ENCODE peak calls at places on chromosomes 13 and 19, in ten cellular contexts. D, P, E, S, F, I, K, U, C and B are unnamed samples. For H3K4me1, the result is how much of the 10 kb centered on the place peaks cover.

GRCh38 chr19:18928018-18928805 is 8.7 kb downstream of the DDX49 start:
- DNase-seq in D (no peak), P (no peak), E (no peak), S (no peak), F (no peak), I (no peak), K (no peak), U (no peak), C (no peak), B (no peak)

GRCh38 chr19:50268046-50268445 is 61.1 kb downstream of the KCNC3 start:
- DNase-seq in D (no peak), P (no peak), E (no peak), S (no peak), F (no peak), I (no peak), K (no peak), U (no peak), C (no peak), B (no peak)

GRCh38 chr19:16836115-16836905 is 7.1 kb downstream of the SIN3B start:
- DNase-seq in D (peak), P (no peak), E (no peak), S (no peak), F (no peak), I (peak), K (peak), U (no peak), C (no peak), B (no peak)

GRCh38 chr19:8363803-8364771 is at the start of gene ANGPTL4:
- DNase-seq in D (peak), P (peak), E (peak), S (peak), F (peak), I (peak), K (peak), U (peak), C (peak), B (peak)

GRCh38 chr19:2184422-2185012 is 20.8 kb downstream of the DOT1L start:
- DNase-seq in D (no peak), P (no peak), E (no peak), S (no peak), F (no peak), I (no peak), K (no peak), U (no peak), C (no peak), B (no peak)

GRCh38 chr13:26914624-26915023 is 154.0 kb upstream of the GPR12 start:
- DNase-seq in D (peak), P (no peak), E (no peak), S (no peak), F (no peak), I (no peak), K (no peak), U (no peak), C (no peak), B (no peak)

GRCh38 chr13:35014606-35015005 is 72.5 kb downstream of the NBEA start:
- DNase-seq in D (no peak), P (no peak), E (no peak), S (no peak), F (no peak), I (no peak), K (no peak), U (no peak), C (no peak), B (no peak)

GRCh38 chr13:51585234-51585672 is 991 bp downstream of the WDFY2 start:
- DNase-seq in D (peak), P (no peak), E (no peak), S (no peak), F (no peak), I (peak), K (no peak), U (no peak), C (peak), B (no peak)

GRCh38 chr13:109879338-109879737 is 93.0 kb upstream of the IRS2 start:
- DNase-seq in D (no peak), P (no peak), E (no peak), S (no peak), F (no peak), I (no peak), K (no peak), U (no peak), C (no peak), B (no peak)

GRCh38 chr13:28047784-28048388 is 52.5 kb downstream of the FLT3 start:
- DNase-seq in D (peak), P (no peak), E (no peak), S (peak), F (peak), I (peak), K (no peak), U (no peak), C (no peak), B (no peak)

GRCh38 chr13:33206425-33206824 is 79.1 kb downstream of the STARD13 start:
- DNase-seq in D (peak), P (no peak), E (no peak), S (no peak), F (peak), I (peak), K (no peak), U (no peak), C (peak), B (no peak)

GRCh38 chr19:14091086-14091884 is 734 bp upstream of the SAMD1 start:
- DNase-seq in D (peak), P (peak), E (peak), S (peak), F (peak), I (peak), K (peak), U (peak), C (peak), B (peak)

GRCh38 chr19:19956431-19957075 is 55.8 kb downstream of the ZNF93 start:
- DNase-seq in D (no peak), P (no peak), E (no peak), S (no peak), F (no peak), I (no peak), K (peak), U (no peak), C (peak), B (no peak)

GRCh38 chr19:16873603-16874002 is 15.2 kb upstream of the F2RL3 start:
- DNase-seq in D (no peak), P (no peak), E (no peak), S (no peak), F (no peak), I (no peak), K (no peak), U (no peak), C (no peak), B (no peak)

GRCh38 chr19:34504809-34505291 is 23.3 kb downstream of the WTIP start:
- DNase-seq in D (no peak), P (no peak), E (no peak), S (no peak), F (no peak), I (no peak), K (no peak), U (no peak), C (no peak), B (no peak)

GRCh38 chr13:109858319-109858718 is 71.9 kb upstream of the IRS2 start:
- DNase-seq in D (no peak), P (no peak), E (no peak), S (no peak), F (peak), I (no peak), K (no peak), U (no peak), C (no peak), B (no peak)

GRCh38 chr19:15404780-15405211 is 14.0 kb downstream of the AKAP8L start:
- DNase-seq in D (no peak), P (no peak), E (no peak), S (no peak), F (no peak), I (no peak), K (no peak), U (no peak), C (no peak), B (no peak)
- H3K4me1 ChIP-seq in D (under half), P (under half), E (under half), S (under half), F (under half), I (under half), K (under half), U (under half), C (under half), B (under half)

GRCh38 chr19:35717665-35718344 is at the start of gene KMT2B:
- DNase-seq in D (no peak), P (no peak), E (peak), S (peak), F (peak), I (no peak), K (peak), U (peak), C (peak), B (no peak)

GRCh38 chr19:35716985-35717664 is 678 bp upstream of the KMT2B start:
- DNase-seq in D (peak), P (peak), E (peak), S (peak), F (peak), I (peak), K (peak), U (peak), C (peak), B (peak)

GRCh38 chr19:35715355-35715809 is 2.4 kb upstream of the KMT2B start:
- DNase-seq in D (no peak), P (no peak), E (no peak), S (no peak), F (no peak), I (no peak), K (no peak), U (no peak), C (no peak), B (no peak)

GRCh38 chr19:35715981-35716734 is 1.6 kb upstream of the KMT2B start:
- DNase-seq in D (peak), P (no peak), E (no peak), S (peak), F (peak), I (peak), K (peak), U (peak), C (peak), B (peak)

GRCh38 chr19:35716735-35716984 is 1.1 kb upstream of the KMT2B start:
- DNase-seq in D (no peak), P (no peak), E (no peak), S (no peak), F (no peak), I (no peak), K (no peak), U (no peak), C (no peak), B (no peak)
- H3K4me1 ChIP-seq in D (under half), P (half or more), E (half or more), S (under half), F (under half), I (under half), K (under half), U (under half), C (under half), B (under half)

GRCh38 chr13:112575295-112575622 is 12.7 kb downstream of the TUBGCP3 start:
- DNase-seq in D (no peak), P (no peak), E (no peak), S (no peak), F (no peak), I (no peak), K (no peak), U (no peak), C (no peak), B (no peak)
- H3K4me1 ChIP-seq in D (under half), P (under half), E (under half), S (under half), F (under half), I (under half), K (under half), U (under half), C (under half), B (under half)

DNA sequence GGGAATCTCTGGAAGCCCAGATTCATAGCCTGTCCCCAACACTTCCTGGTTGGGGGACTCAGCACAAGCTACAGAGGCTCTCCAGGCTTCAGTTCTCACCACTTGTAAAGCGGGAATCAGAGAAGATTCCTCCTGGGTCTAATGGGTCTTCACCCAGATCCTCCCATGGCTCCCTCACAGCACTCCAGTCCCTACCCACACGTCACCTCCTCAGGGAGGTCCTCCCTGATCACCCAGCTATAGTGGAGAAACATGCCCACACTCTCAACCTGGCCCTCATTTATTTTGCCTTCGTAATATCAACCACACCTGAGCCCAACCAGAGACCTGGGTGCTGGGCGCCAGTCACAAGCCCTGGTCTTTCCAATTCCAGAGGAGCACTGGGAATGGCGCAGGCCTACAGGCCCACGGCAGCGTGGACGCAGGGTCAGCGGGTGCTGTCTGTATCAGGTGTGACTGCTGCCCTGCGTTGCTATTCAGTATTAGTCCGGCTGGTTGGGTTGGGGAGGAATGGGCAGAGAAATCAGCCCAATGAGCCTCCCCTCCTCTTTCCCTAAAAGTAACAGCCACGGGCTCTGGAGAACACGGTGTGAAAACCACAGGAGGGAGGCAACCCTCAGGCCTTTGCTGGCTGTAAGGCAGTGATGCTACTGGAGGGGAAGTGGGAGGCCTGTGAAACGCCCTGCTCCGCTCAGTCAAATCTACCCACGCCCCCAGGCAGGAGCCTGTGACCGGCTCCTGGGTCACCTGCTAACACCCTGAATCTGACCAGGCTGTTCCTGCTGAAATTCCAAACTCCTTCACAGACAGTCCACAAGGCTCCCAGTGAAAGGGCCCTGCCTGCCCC is 5.2 kb downstream of the AKT2 start:
- DNase-seq in D (no peak), P (no peak), E (no peak), S (no peak), F (no peak), I (no peak), K (no peak), U (no peak), C (no peak), B (no peak)
- H3K4me1 ChIP-seq in D (under half), P (half or more), E (under half), S (under half), F (under half), I (under half), K (under half), U (half or more), C (half or more), B (under half)

GRCh38 chr19:41307090-41307875 is 2.7 kb upstream of the CCDC97 start:
- DNase-seq in D (no peak), P (no peak), E (no peak), S (no peak), F (no peak), I (no peak), K (no peak), U (no peak), C (no peak), B (no peak)
- H3K4me1 ChIP-seq in D (under half), P (half or more), E (half or more), S (under half), F (under half), I (under half), K (under half), U (under half), C (under half), B (under half)

GRCh38 chr19:6223461-6224307 is 56.1 kb downstream of the MLLT1 start:
- DNase-seq in D (no peak), P (no peak), E (no peak), S (no peak), F (no peak), I (no peak), K (no peak), U (no peak), C (no peak), B (no peak)
- H3K4me1 ChIP-seq in D (under half), P (under half), E (under half), S (under half), F (under half), I (under half), K (under half), U (under half), C (under half), B (under half)

DNA sequence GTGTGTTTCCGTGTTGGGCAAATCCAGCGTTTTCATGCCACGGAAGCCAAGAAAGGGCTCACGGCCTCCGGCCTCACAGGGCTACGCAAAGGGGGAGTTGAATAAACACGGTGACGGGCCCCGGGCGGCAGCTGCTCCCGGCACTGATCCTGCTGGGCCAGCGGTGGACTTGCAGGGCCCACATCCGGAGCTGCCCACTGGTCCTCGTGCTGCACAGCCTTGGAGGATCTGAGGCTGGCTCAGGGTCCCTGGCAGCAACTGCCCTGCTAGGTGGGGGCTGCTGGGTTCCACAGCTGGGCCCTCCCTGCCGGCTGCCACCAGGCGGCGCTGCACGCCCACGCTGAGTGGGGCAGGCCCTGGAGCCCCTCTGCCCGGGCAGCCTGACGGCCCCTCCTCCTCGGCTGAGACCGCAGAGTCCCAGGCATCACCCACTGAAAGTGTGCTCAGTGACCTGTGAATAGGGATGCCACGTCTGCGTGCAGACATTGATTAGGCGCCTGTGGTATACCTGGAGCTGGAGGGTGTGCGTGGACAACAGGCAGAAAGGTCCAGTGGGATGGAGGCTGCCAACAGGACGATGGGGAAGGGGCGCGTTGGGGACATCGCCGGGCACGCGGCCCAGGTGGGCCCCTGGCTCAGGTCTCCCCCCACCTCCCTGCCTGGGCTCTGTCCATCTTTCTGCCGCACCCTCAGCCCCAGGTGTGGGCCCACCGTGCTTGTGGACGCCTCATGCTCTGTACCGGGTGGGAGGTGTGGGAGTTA is 5.3 kb upstream of the HCN2 start:
- DNase-seq in D (no peak), P (peak), E (peak), S (no peak), F (peak), I (peak), K (peak), U (peak), C (peak), B (no peak)
- H3K4me1 ChIP-seq in D (under half), P (under half), E (under half), S (under half), F (under half), I (under half), K (under half), U (under half), C (under half), B (under half)

DNA sequence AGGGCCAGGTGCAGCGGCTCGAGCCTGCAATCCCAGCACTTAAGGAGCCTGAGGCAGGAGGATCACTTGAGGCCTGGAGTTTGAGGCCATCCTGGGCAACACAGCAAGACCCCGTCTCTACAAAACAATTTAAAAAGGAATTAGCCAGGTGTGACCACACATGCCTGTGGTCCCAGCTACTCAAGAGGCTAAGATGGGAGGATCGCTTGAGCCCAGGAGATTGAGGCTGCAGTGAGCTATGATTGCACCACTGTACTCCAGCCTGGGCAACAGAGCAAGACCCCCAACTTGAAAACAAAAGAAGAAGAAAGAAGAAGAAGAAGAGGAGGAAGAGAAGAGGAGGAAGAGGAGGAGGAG is 47.7 kb downstream of the LATS2 start:
- DNase-seq in D (no peak), P (no peak), E (no peak), S (no peak), F (no peak), I (no peak), K (no peak), U (no peak), C (no peak), B (no peak)
- H3K4me1 ChIP-seq in D (under half), P (under half), E (under half), S (half or more), F (under half), I (under half), K (under half), U (under half), C (half or more), B (under half)

DNA sequence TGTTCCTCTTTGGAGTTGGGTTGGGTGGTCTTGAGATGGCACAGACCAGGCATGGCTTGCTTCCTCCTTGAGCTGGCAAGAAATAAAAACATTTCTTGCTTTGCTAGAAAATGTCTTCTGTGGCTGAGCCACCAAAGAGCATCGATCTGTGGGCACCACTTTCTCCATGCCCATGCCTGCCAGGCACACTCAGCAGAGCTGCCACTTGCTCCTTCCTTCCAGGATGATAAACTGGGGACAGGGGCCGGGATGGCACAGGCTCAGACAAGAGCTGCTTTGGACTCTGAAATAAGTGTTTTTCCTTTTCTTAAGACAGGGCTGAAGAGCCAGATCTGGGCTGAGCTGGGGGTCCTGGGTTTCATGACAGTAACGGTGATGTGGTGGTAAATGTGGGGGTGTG is 32.8 kb downstream of the NFIX start:
- DNase-seq in D (no peak), P (no peak), E (no peak), S (no peak), F (no peak), I (no peak), K (no peak), U (no peak), C (no peak), B (no peak)
- H3K4me1 ChIP-seq in D (under half), P (under half), E (under half), S (under half), F (half or more), I (under half), K (under half), U (half or more), C (half or more), B (under half)